ENCODE peak calls at places on chromosomes 6 and 20, in ten cellular contexts. B is ELR; E is astrocyte of the spinal cord; S is activated naive CD4-positive, alpha-beta T cell treated with anti-CD3 and anti-CD28 coated beads, Interleukin-2, amount 10 ng/mL, durations not matched to agents 7 days and 5 days; D is cardiac muscle cell; R is NCI-H1436; A is IMR-90; O is dorsolateral prefrontal cortex; P is activated B cell treated with CpG ODN at 0.5 μM for 24 hours; G is activated CD4-positive, alpha-beta T cell treated with anti-CD3 and anti-CD28 coated beads, Interleukin-2, amount 50 U/mL, for 4 hours. F is an unnamed sample.

GRCh38 chr6:67450641-67451040 is 1184.4 kb upstream of the ADGRB3 start:
- DNase-seq in B (no peak), E (no peak), S (no peak), D (no peak), R (no peak), A (no peak), O (no peak), P (no peak), G (no peak), F (no peak)

GRCh38 chr6:82711992-82712788 is 348.6 kb downstream of the TPBG start:
- DNase-seq in B (no peak), E (peak), S (no peak), D (peak), R (no peak), A (no peak), O (no peak), P (no peak), G (no peak), F (no peak)

GRCh38 chr6:16883414-16883813 is 122.2 kb upstream of the ATXN1 start:
- DNase-seq in B (no peak), E (peak), S (no peak), D (no peak), R (no peak), A (peak), O (no peak), P (no peak), G (no peak), F (no peak)

GRCh38 chr6:7156666-7157278 is 49.0 kb downstream of the RREB1 start:
- DNase-seq in B (peak), E (peak), S (no peak), D (peak), R (no peak), A (peak), O (no peak), P (no peak), G (no peak), F (no peak)

GRCh38 chr20:50172347-50173013 is 18.1 kb upstream of the CEBPB start:
- DNase-seq in B (peak), E (peak), S (no peak), D (peak), R (peak), A (peak), O (no peak), P (no peak), G (no peak), F (peak)

GRCh38 chr6:127117979-127118504 is 429 bp upstream of the RSPO3 start:
- DNase-seq in B (peak), E (peak), S (no peak), D (no peak), R (no peak), A (no peak), O (peak), P (no peak), G (no peak), F (no peak)

GRCh38 chr6:167781066-167781767 is 45.5 kb upstream of the AFDN start:
- DNase-seq in B (no peak), E (no peak), S (no peak), D (no peak), R (peak), A (no peak), O (no peak), P (no peak), G (no peak), F (no peak)

GRCh38 chr20:17505664-17506517 is 25.3 kb downstream of the BFSP1 start:
- DNase-seq in B (peak), E (peak), S (peak), D (peak), R (no peak), A (peak), O (no peak), P (no peak), G (peak), F (no peak)

GRCh38 chr6:35599761-35600658 is 87.3 kb upstream of the TULP1 start:
- DNase-seq in B (peak), E (no peak), S (peak), D (no peak), R (no peak), A (peak), O (no peak), P (no peak), G (no peak), F (no peak)

GRCh38 chr20:18801516-18801915 is 12.1 kb upstream of the SCP2D1 start:
- DNase-seq in B (no peak), E (no peak), S (no peak), D (no peak), R (no peak), A (no peak), O (no peak), P (no peak), G (no peak), F (no peak)

GRCh38 chr6:112906737-112907136 is 559.6 kb downstream of the RFPL4B start:
- DNase-seq in B (no peak), E (peak), S (no peak), D (peak), R (no peak), A (peak), O (no peak), P (no peak), G (no peak), F (peak)

GRCh38 chr6:45571159-45571558 is 193.4 kb upstream of the SUPT3H start:
- DNase-seq in B (no peak), E (no peak), S (no peak), D (no peak), R (no peak), A (no peak), O (no peak), P (no peak), G (no peak), F (no peak)

GRCh38 chr6:86192123-86192522 is 549.4 kb upstream of the SYNCRIP start:
- DNase-seq in B (peak), E (no peak), S (no peak), D (no peak), R (no peak), A (no peak), O (no peak), P (no peak), G (no peak), F (peak)

GRCh38 chr20:34268851-34269668 is 27.8 kb downstream of the ASIP start:
- DNase-seq in B (peak), E (peak), S (peak), D (peak), R (no peak), A (no peak), O (peak), P (peak), G (peak), F (no peak)

GRCh38 chr6:17842934-17843821 is 136.5 kb upstream of the NUP153 start:
- DNase-seq in B (no peak), E (no peak), S (no peak), D (no peak), R (no peak), A (no peak), O (no peak), P (no peak), G (no peak), F (no peak)

GRCh38 chr6:58073263-58073662 is 755.8 kb downstream of the PRIM2 start:
- DNase-seq in B (no peak), E (no peak), S (no peak), D (no peak), R (no peak), A (no peak), O (no peak), P (no peak), G (no peak), F (no peak)

GRCh38 chr6:70310063-70310694 is 7.3 kb upstream of the COL9A1 start:
- DNase-seq in B (peak), E (peak), S (no peak), D (peak), R (peak), A (peak), O (no peak), P (no peak), G (no peak), F (peak)

GRCh38 chr6:44084231-44085014 is 42.8 kb downstream of the MRPL14 start:
- DNase-seq in B (no peak), E (peak), S (no peak), D (peak), R (no peak), A (peak), O (no peak), P (no peak), G (no peak), F (peak)

GRCh38 chr6:72182337-72183246 is 296.2 kb downstream of the RIMS1 start:
- DNase-seq in B (peak), E (peak), S (no peak), D (peak), R (no peak), A (peak), O (peak), P (no peak), G (no peak), F (no peak)

GRCh38 chr6:132130530-132131298 is 179.5 kb upstream of the CCN2 start:
- DNase-seq in B (peak), E (peak), S (no peak), D (peak), R (no peak), A (peak), O (no peak), P (no peak), G (no peak), F (peak)

GRCh38 chr20:59305898-59306640 is 5.7 kb downstream of the EDN3 start:
- DNase-seq in B (no peak), E (no peak), S (no peak), D (no peak), R (no peak), A (no peak), O (no peak), P (no peak), G (no peak), F (peak)

GRCh38 chr6:26330835-26331808 is 33.9 kb upstream of the BTN3A2 start:
- DNase-seq in B (peak), E (peak), S (peak), D (peak), R (peak), A (peak), O (peak), P (no peak), G (peak), F (peak)

GRCh38 chr20:47343007-47343472 is 13.5 kb downstream of the ZMYND8 start:
- DNase-seq in B (no peak), E (peak), S (no peak), D (no peak), R (no peak), A (peak), O (no peak), P (no peak), G (no peak), F (no peak)

GRCh38 chr6:157550114-157550989 is 169.4 kb downstream of the ZDHHC14 start:
- DNase-seq in B (no peak), E (no peak), S (peak), D (no peak), R (no peak), A (no peak), O (no peak), P (no peak), G (no peak), F (no peak)

GRCh38 chr20:20547221-20547875 is 165.1 kb downstream of the RALGAPA2 start:
- DNase-seq in B (peak), E (peak), S (no peak), D (peak), R (no peak), A (peak), O (no peak), P (no peak), G (no peak), F (peak)

GRCh38 chr6:40579101-40579500 is 8.1 kb downstream of the LRFN2 start:
- DNase-seq in B (no peak), E (no peak), S (no peak), D (no peak), R (no peak), A (no peak), O (no peak), P (no peak), G (no peak), F (no peak)

GRCh38 chr6:128070406-128070805 is 169.5 kb upstream of the THEMIS start:
- DNase-seq in B (peak), E (peak), S (no peak), D (peak), R (no peak), A (peak), O (no peak), P (no peak), G (no peak), F (no peak)